ENCODE peak calls at places on chromosomes 3 and 15, in seven cellular contexts. X is activated gamma-delta T cell treated with Interleukin-2 at 50 U/mL for 16 hours, D is myocyte, B is NCI-H1417, R is endothelial cell, U is T-helper 1 cell, Y is substantia nigra. C is an unnamed sample.

GRCh38 chr3:53668872-53669271 is 174.5 kb downstream of the CACNA1D start:
- DNase-seq in U (no peak), B (no peak), R (no peak), D (peak), X (no peak), Y (no peak), C (no peak)

GRCh38 chr15:68763063-68763462 is 57.6 kb downstream of the ANP32A start:
- DNase-seq in B (no peak), X (no peak), R (no peak), Y (no peak), D (no peak), U (no peak), C (no peak)

GRCh38 chr3:11641683-11642407 is 1.9 kb downstream of the VGLL4 start:
- DNase-seq in B (no peak), X (peak), Y (no peak), R (no peak), D (peak), U (no peak), C (no peak)

GRCh38 chr3:167653155-167653554 is 587 bp downstream of the WDR49 start:
- DNase-seq in B (no peak), Y (no peak), X (no peak), U (no peak), R (no peak), D (no peak), C (no peak)

GRCh38 chr3:111605016-111605415 is 9.9 kb upstream of the ZBED2 start:
- DNase-seq in B (no peak), U (no peak), R (no peak), Y (no peak), X (no peak), D (no peak), C (no peak)

GRCh38 chr15:33433821-33434220 is 123.1 kb downstream of the RYR3 start:
- DNase-seq in D (no peak), X (no peak), U (no peak), Y (no peak), R (no peak), B (no peak), C (no peak)

GRCh38 chr3:152738656-152739055 is 96.3 kb upstream of the P2RY1 start:
- DNase-seq in B (no peak), Y (no peak), R (no peak), U (no peak), X (no peak), D (peak), C (no peak)

GRCh38 chr3:158105710-158106438 is at the start of gene SHOX2:
- DNase-seq in X (no peak), B (peak), R (peak), D (peak), U (no peak), Y (no peak), C (no peak)

GRCh38 chr3:58085616-58086015 is 77.4 kb downstream of the FLNB start:
- DNase-seq in R (no peak), U (no peak), X (no peak), Y (no peak), B (no peak), D (peak), C (no peak)

GRCh38 chr3:184532940-184533732 is 28.4 kb upstream of the EPHB3 start:
- DNase-seq in B (no peak), X (no peak), D (peak), Y (no peak), R (no peak), U (no peak), C (no peak)

GRCh38 chr15:34514251-34514760 is 69.1 kb downstream of the GOLGA8B start:
- DNase-seq in B (no peak), Y (no peak), D (peak), U (no peak), X (no peak), R (peak), C (no peak)

GRCh38 chr3:119585867-119586570 is 6.7 kb downstream of the ADPRH start:
- DNase-seq in B (no peak), U (no peak), X (no peak), R (no peak), Y (no peak), D (no peak), C (no peak)

GRCh38 chr3:132285620-132285945 is 31.6 kb upstream of the ACP3 start:
- DNase-seq in B (no peak), X (no peak), R (no peak), Y (no peak), D (no peak), U (no peak), C (no peak)

GRCh38 chr15:73052679-73053397 is 575 bp downstream of the NEO1 start:
- DNase-seq in R (peak), U (peak), B (peak), D (peak), Y (no peak), X (peak), C (peak)

GRCh38 chr15:80251505-80252280 is at the start of gene CTXND1:
- DNase-seq in D (no peak), B (no peak), Y (no peak), X (no peak), U (no peak), R (peak), C (no peak)

GRCh38 chr3:9770276-9770812 is 597 bp upstream of the CAMK1 start:
- DNase-seq in U (no peak), D (no peak), B (no peak), X (no peak), Y (peak), R (no peak), C (no peak)

GRCh38 chr3:45670995-45671394 is 18.2 kb upstream of the SACM1L start:
- DNase-seq in R (no peak), Y (no peak), U (no peak), D (no peak), B (no peak), X (no peak), C (no peak)

GRCh38 chr3:53842436-53843194 is 3.6 kb downstream of the CHDH start:
- DNase-seq in Y (peak), U (no peak), D (no peak), X (no peak), R (no peak), B (no peak), C (no peak)

GRCh38 chr15:99163271-99164062 is 58.6 kb downstream of the SYNM start:
- DNase-seq in D (no peak), Y (no peak), R (no peak), U (no peak), X (no peak), B (no peak), C (no peak)

GRCh38 chr3:31668258-31668657 is 135.5 kb downstream of the STT3B start:
- DNase-seq in U (no peak), Y (no peak), X (no peak), D (no peak), B (no peak), R (no peak), C (no peak)

GRCh38 chr3:139577899-139578298 is 38.4 kb upstream of the RBP1 start:
- DNase-seq in B (no peak), R (no peak), Y (no peak), X (no peak), U (no peak), D (no peak), C (no peak)

GRCh38 chr15:63198752-63199250 is 9.4 kb downstream of the RAB8B start:
- DNase-seq in Y (no peak), U (no peak), B (no peak), R (no peak), D (no peak), X (no peak), C (no peak)

GRCh38 chr15:55226127-55226526 is 29.4 kb upstream of the RSL24D1 start:
- DNase-seq in D (no peak), Y (no peak), B (no peak), X (no peak), U (no peak), R (no peak), C (no peak)

GRCh38 chr3:57062119-57062631 is 1.7 kb downstream of the SPATA12 start:
- DNase-seq in B (peak), D (no peak), R (no peak), Y (no peak), U (no peak), X (no peak), C (no peak)

GRCh38 chr3:32459474-32459873 is 43.2 kb downstream of the CMTM6 start:
- DNase-seq in D (no peak), X (no peak), Y (no peak), R (no peak), U (no peak), B (no peak), C (no peak)

GRCh38 chr3:56522374-56522773 is 34.6 kb upstream of the CCDC66 start:
- DNase-seq in Y (no peak), X (no peak), B (no peak), R (no peak), U (no peak), D (no peak), C (no peak)

GRCh38 chr3:126354776-126355175 is 2.4 kb downstream of the KLF15 start:
- DNase-seq in R (no peak), B (no peak), Y (no peak), X (no peak), D (no peak), U (no peak), C (no peak)

GRCh38 chr3:46713898-46714552 is 3.6 kb downstream of the PRSS50 start:
- DNase-seq in D (no peak), X (no peak), B (no peak), U (no peak), Y (no peak), R (no peak), C (no peak)

GRCh38 chr15:51708013-51708412 is 26.7 kb downstream of the SCG3 start:
- DNase-seq in B (peak), X (no peak), D (no peak), Y (no peak), R (no peak), U (no peak), C (no peak)

GRCh38 chr15:52095597-52096262 is 16.8 kb downstream of the BCL2L10 start:
- DNase-seq in Y (no peak), D (peak), R (no peak), U (no peak), X (no peak), B (no peak), C (no peak)

C was measured in effector memory CD8-positive, alpha-beta T cell.